ENCODE peak calls at places on chromosomes 2 and 18, in nine cellular contexts. One of them, this sample, is unnamed.

GRCh38 chr2:28951910-28952805 is 28.9 kb upstream of the TOGARAM2 start:
- DNase-seq in aorta: no peak
- DNase-seq in Daoy: no peak
- DNase-seq in AG08396: no peak
- DNase-seq in T1000: no peak
- DNase-seq in stimulated activated CD4-positive, alpha-beta T cell treated with anti-CD3 and anti-CD28 coated beads, Interleukin-12 subunit alpha, Interleukin-12 subunit beta, amount 100 ng/mL, for 4 hours: no peak
- DNase-seq in MM.1S: no peak
- DNase-seq in A549: peak
- DNase-seq in stimulated activated CD8-positive, alpha-beta memory T cell treated with anti-CD3 and anti-CD28 coated beads, Interleukin-4, amount 100 ng/mL, for 1 hour: no peak
- DNase-seq in this sample: no peak

GRCh38 chr2:187638840-187639239 is 84.6 kb upstream of the TFPI start:
- DNase-seq in aorta: no peak
- DNase-seq in Daoy: no peak
- DNase-seq in AG08396: no peak
- DNase-seq in T1000: no peak
- DNase-seq in stimulated activated CD4-positive, alpha-beta T cell treated with anti-CD3 and anti-CD28 coated beads, Interleukin-12 subunit alpha, Interleukin-12 subunit beta, amount 100 ng/mL, for 4 hours: no peak
- DNase-seq in MM.1S: peak
- DNase-seq in A549: no peak
- DNase-seq in stimulated activated CD8-positive, alpha-beta memory T cell treated with anti-CD3 and anti-CD28 coated beads, Interleukin-4, amount 100 ng/mL, for 1 hour: no peak
- DNase-seq in this sample: no peak

GRCh38 chr18:75390854-75391253 is 36.6 kb downstream of the SMIM21 start:
- DNase-seq in aorta: no peak
- DNase-seq in Daoy: no peak
- DNase-seq in AG08396: no peak
- DNase-seq in T1000: no peak
- DNase-seq in stimulated activated CD4-positive, alpha-beta T cell treated with anti-CD3 and anti-CD28 coated beads, Interleukin-12 subunit alpha, Interleukin-12 subunit beta, amount 100 ng/mL, for 4 hours: no peak
- DNase-seq in MM.1S: no peak
- DNase-seq in A549: no peak
- DNase-seq in stimulated activated CD8-positive, alpha-beta memory T cell treated with anti-CD3 and anti-CD28 coated beads, Interleukin-4, amount 100 ng/mL, for 1 hour: no peak
- DNase-seq in this sample: no peak

GRCh38 chr18:74951165-74951760 is 257.7 kb downstream of the PTGR3 start:
- DNase-seq in aorta: peak
- DNase-seq in Daoy: peak
- DNase-seq in AG08396: peak
- DNase-seq in T1000: peak
- DNase-seq in stimulated activated CD4-positive, alpha-beta T cell treated with anti-CD3 and anti-CD28 coated beads, Interleukin-12 subunit alpha, Interleukin-12 subunit beta, amount 100 ng/mL, for 4 hours: no peak
- DNase-seq in MM.1S: peak
- DNase-seq in A549: peak
- DNase-seq in stimulated activated CD8-positive, alpha-beta memory T cell treated with anti-CD3 and anti-CD28 coated beads, Interleukin-4, amount 100 ng/mL, for 1 hour: no peak
- DNase-seq in this sample: no peak

GRCh38 chr18:74064510-74064909 is 83.1 kb downstream of the FBXO15 start:
- DNase-seq in aorta: no peak
- DNase-seq in Daoy: peak
- DNase-seq in AG08396: no peak
- DNase-seq in T1000: no peak
- DNase-seq in stimulated activated CD4-positive, alpha-beta T cell treated with anti-CD3 and anti-CD28 coated beads, Interleukin-12 subunit alpha, Interleukin-12 subunit beta, amount 100 ng/mL, for 4 hours: peak
- DNase-seq in MM.1S: no peak
- DNase-seq in A549: no peak
- DNase-seq in stimulated activated CD8-positive, alpha-beta memory T cell treated with anti-CD3 and anti-CD28 coated beads, Interleukin-4, amount 100 ng/mL, for 1 hour: no peak
- DNase-seq in this sample: peak

GRCh38 chr2:226169751-226170581 is 629.7 kb downstream of the IRS1 start:
- DNase-seq in aorta: no peak
- DNase-seq in Daoy: no peak
- DNase-seq in AG08396: no peak
- DNase-seq in T1000: no peak
- DNase-seq in stimulated activated CD4-positive, alpha-beta T cell treated with anti-CD3 and anti-CD28 coated beads, Interleukin-12 subunit alpha, Interleukin-12 subunit beta, amount 100 ng/mL, for 4 hours: no peak
- DNase-seq in MM.1S: no peak
- DNase-seq in A549: no peak
- DNase-seq in stimulated activated CD8-positive, alpha-beta memory T cell treated with anti-CD3 and anti-CD28 coated beads, Interleukin-4, amount 100 ng/mL, for 1 hour: no peak
- DNase-seq in this sample: no peak

GRCh38 chr2:10541081-10541480 is 93.0 kb upstream of the ODC1 start:
- DNase-seq in aorta: no peak
- DNase-seq in Daoy: no peak
- DNase-seq in AG08396: no peak
- DNase-seq in T1000: no peak
- DNase-seq in stimulated activated CD4-positive, alpha-beta T cell treated with anti-CD3 and anti-CD28 coated beads, Interleukin-12 subunit alpha, Interleukin-12 subunit beta, amount 100 ng/mL, for 4 hours: no peak
- DNase-seq in MM.1S: no peak
- DNase-seq in A549: no peak
- DNase-seq in stimulated activated CD8-positive, alpha-beta memory T cell treated with anti-CD3 and anti-CD28 coated beads, Interleukin-4, amount 100 ng/mL, for 1 hour: no peak
- DNase-seq in this sample: no peak

GRCh38 chr2:178756843-178757242 is 50.4 kb downstream of the TTN start:
- DNase-seq in aorta: no peak
- DNase-seq in Daoy: peak
- DNase-seq in AG08396: peak
- DNase-seq in T1000: peak
- DNase-seq in stimulated activated CD4-positive, alpha-beta T cell treated with anti-CD3 and anti-CD28 coated beads, Interleukin-12 subunit alpha, Interleukin-12 subunit beta, amount 100 ng/mL, for 4 hours: no peak
- DNase-seq in MM.1S: no peak
- DNase-seq in A549: no peak
- DNase-seq in stimulated activated CD8-positive, alpha-beta memory T cell treated with anti-CD3 and anti-CD28 coated beads, Interleukin-4, amount 100 ng/mL, for 1 hour: no peak
- DNase-seq in this sample: no peak

GRCh38 chr2:47250576-47251403 is 95.7 kb upstream of the STPG4 start:
- DNase-seq in aorta: no peak
- DNase-seq in Daoy: peak
- DNase-seq in AG08396: no peak
- DNase-seq in T1000: no peak
- DNase-seq in stimulated activated CD4-positive, alpha-beta T cell treated with anti-CD3 and anti-CD28 coated beads, Interleukin-12 subunit alpha, Interleukin-12 subunit beta, amount 100 ng/mL, for 4 hours: no peak
- DNase-seq in MM.1S: no peak
- DNase-seq in A549: no peak
- DNase-seq in stimulated activated CD8-positive, alpha-beta memory T cell treated with anti-CD3 and anti-CD28 coated beads, Interleukin-4, amount 100 ng/mL, for 1 hour: no peak
- DNase-seq in this sample: no peak

GRCh38 chr2:165361511-165361910 is 108.0 kb upstream of the CSRNP3 start:
- DNase-seq in aorta: no peak
- DNase-seq in Daoy: no peak
- DNase-seq in AG08396: no peak
- DNase-seq in T1000: no peak
- DNase-seq in stimulated activated CD4-positive, alpha-beta T cell treated with anti-CD3 and anti-CD28 coated beads, Interleukin-12 subunit alpha, Interleukin-12 subunit beta, amount 100 ng/mL, for 4 hours: no peak
- DNase-seq in MM.1S: no peak
- DNase-seq in A549: no peak
- DNase-seq in stimulated activated CD8-positive, alpha-beta memory T cell treated with anti-CD3 and anti-CD28 coated beads, Interleukin-4, amount 100 ng/mL, for 1 hour: no peak
- DNase-seq in this sample: no peak

GRCh38 chr2:13481201-13481600 is 764.5 kb downstream of the TRIB2 start:
- DNase-seq in aorta: no peak
- DNase-seq in Daoy: no peak
- DNase-seq in AG08396: no peak
- DNase-seq in T1000: no peak
- DNase-seq in stimulated activated CD4-positive, alpha-beta T cell treated with anti-CD3 and anti-CD28 coated beads, Interleukin-12 subunit alpha, Interleukin-12 subunit beta, amount 100 ng/mL, for 4 hours: no peak
- DNase-seq in MM.1S: no peak
- DNase-seq in A549: peak
- DNase-seq in stimulated activated CD8-positive, alpha-beta memory T cell treated with anti-CD3 and anti-CD28 coated beads, Interleukin-4, amount 100 ng/mL, for 1 hour: no peak
- DNase-seq in this sample: peak

GRCh38 chr2:36427790-36428243 is 72.2 kb downstream of the CRIM1 start:
- DNase-seq in aorta: no peak
- DNase-seq in Daoy: no peak
- DNase-seq in AG08396: peak
- DNase-seq in T1000: no peak
- DNase-seq in stimulated activated CD4-positive, alpha-beta T cell treated with anti-CD3 and anti-CD28 coated beads, Interleukin-12 subunit alpha, Interleukin-12 subunit beta, amount 100 ng/mL, for 4 hours: no peak
- DNase-seq in MM.1S: no peak
- DNase-seq in A549: peak
- DNase-seq in stimulated activated CD8-positive, alpha-beta memory T cell treated with anti-CD3 and anti-CD28 coated beads, Interleukin-4, amount 100 ng/mL, for 1 hour: no peak
- DNase-seq in this sample: no peak

GRCh38 chr2:236731767-236732580 is 162.3 kb downstream of the ACKR3 start:
- DNase-seq in aorta: peak
- DNase-seq in Daoy: peak
- DNase-seq in AG08396: peak
- DNase-seq in T1000: peak
- DNase-seq in stimulated activated CD4-positive, alpha-beta T cell treated with anti-CD3 and anti-CD28 coated beads, Interleukin-12 subunit alpha, Interleukin-12 subunit beta, amount 100 ng/mL, for 4 hours: no peak
- DNase-seq in MM.1S: no peak
- DNase-seq in A549: peak
- DNase-seq in stimulated activated CD8-positive, alpha-beta memory T cell treated with anti-CD3 and anti-CD28 coated beads, Interleukin-4, amount 100 ng/mL, for 1 hour: no peak
- DNase-seq in this sample: no peak

GRCh38 chr18:47953471-47953931 is 23.0 kb upstream of the SMAD2 start:
- DNase-seq in aorta: peak
- DNase-seq in Daoy: peak
- DNase-seq in AG08396: no peak
- DNase-seq in T1000: no peak
- DNase-seq in stimulated activated CD4-positive, alpha-beta T cell treated with anti-CD3 and anti-CD28 coated beads, Interleukin-12 subunit alpha, Interleukin-12 subunit beta, amount 100 ng/mL, for 4 hours: no peak
- DNase-seq in MM.1S: peak
- DNase-seq in A549: no peak
- DNase-seq in stimulated activated CD8-positive, alpha-beta memory T cell treated with anti-CD3 and anti-CD28 coated beads, Interleukin-4, amount 100 ng/mL, for 1 hour: no peak
- DNase-seq in this sample: peak

GRCh38 chr2:180291060-180291459 is 284.0 kb upstream of the CWC22 start:
- DNase-seq in aorta: no peak
- DNase-seq in Daoy: peak
- DNase-seq in AG08396: no peak
- DNase-seq in T1000: no peak
- DNase-seq in stimulated activated CD4-positive, alpha-beta T cell treated with anti-CD3 and anti-CD28 coated beads, Interleukin-12 subunit alpha, Interleukin-12 subunit beta, amount 100 ng/mL, for 4 hours: no peak
- DNase-seq in MM.1S: no peak
- DNase-seq in A549: peak
- DNase-seq in stimulated activated CD8-positive, alpha-beta memory T cell treated with anti-CD3 and anti-CD28 coated beads, Interleukin-4, amount 100 ng/mL, for 1 hour: no peak
- DNase-seq in this sample: no peak

GRCh38 chr2:96470089-96470488 is 35.1 kb downstream of the NEURL3 start:
- DNase-seq in aorta: no peak
- DNase-seq in Daoy: no peak
- DNase-seq in AG08396: no peak
- DNase-seq in T1000: no peak
- DNase-seq in stimulated activated CD4-positive, alpha-beta T cell treated with anti-CD3 and anti-CD28 coated beads, Interleukin-12 subunit alpha, Interleukin-12 subunit beta, amount 100 ng/mL, for 4 hours: no peak
- DNase-seq in MM.1S: no peak
- DNase-seq in A549: no peak
- DNase-seq in stimulated activated CD8-positive, alpha-beta memory T cell treated with anti-CD3 and anti-CD28 coated beads, Interleukin-4, amount 100 ng/mL, for 1 hour: no peak
- DNase-seq in this sample: no peak

GRCh38 chr2:55490554-55490953 is 29.0 kb upstream of the CFAP36 start:
- DNase-seq in aorta: peak
- DNase-seq in Daoy: peak
- DNase-seq in AG08396: peak
- DNase-seq in T1000: no peak
- DNase-seq in stimulated activated CD4-positive, alpha-beta T cell treated with anti-CD3 and anti-CD28 coated beads, Interleukin-12 subunit alpha, Interleukin-12 subunit beta, amount 100 ng/mL, for 4 hours: no peak
- DNase-seq in MM.1S: no peak
- DNase-seq in A549: peak
- DNase-seq in stimulated activated CD8-positive, alpha-beta memory T cell treated with anti-CD3 and anti-CD28 coated beads, Interleukin-4, amount 100 ng/mL, for 1 hour: no peak
- DNase-seq in this sample: peak

GRCh38 chr2:109032229-109032800 is 43.3 kb upstream of the EDAR start:
- DNase-seq in aorta: no peak
- DNase-seq in Daoy: no peak
- DNase-seq in AG08396: no peak
- DNase-seq in T1000: no peak
- DNase-seq in stimulated activated CD4-positive, alpha-beta T cell treated with anti-CD3 and anti-CD28 coated beads, Interleukin-12 subunit alpha, Interleukin-12 subunit beta, amount 100 ng/mL, for 4 hours: no peak
- DNase-seq in MM.1S: no peak
- DNase-seq in A549: no peak
- DNase-seq in stimulated activated CD8-positive, alpha-beta memory T cell treated with anti-CD3 and anti-CD28 coated beads, Interleukin-4, amount 100 ng/mL, for 1 hour: no peak
- DNase-seq in this sample: no peak

GRCh38 chr18:1392865-1393734 is 488.4 kb downstream of the ADCYAP1 start:
- DNase-seq in aorta: no peak
- DNase-seq in Daoy: no peak
- DNase-seq in AG08396: no peak
- DNase-seq in T1000: no peak
- DNase-seq in stimulated activated CD4-positive, alpha-beta T cell treated with anti-CD3 and anti-CD28 coated beads, Interleukin-12 subunit alpha, Interleukin-12 subunit beta, amount 100 ng/mL, for 4 hours: no peak
- DNase-seq in MM.1S: no peak
- DNase-seq in A549: no peak
- DNase-seq in stimulated activated CD8-positive, alpha-beta memory T cell treated with anti-CD3 and anti-CD28 coated beads, Interleukin-4, amount 100 ng/mL, for 1 hour: no peak
- DNase-seq in this sample: no peak

GRCh38 chr2:29066271-29066860 is 8.0 kb downstream of the PCARE start:
- DNase-seq in aorta: no peak
- DNase-seq in Daoy: no peak
- DNase-seq in AG08396: peak
- DNase-seq in T1000: no peak
- DNase-seq in stimulated activated CD4-positive, alpha-beta T cell treated with anti-CD3 and anti-CD28 coated beads, Interleukin-12 subunit alpha, Interleukin-12 subunit beta, amount 100 ng/mL, for 4 hours: no peak
- DNase-seq in MM.1S: no peak
- DNase-seq in A549: no peak
- DNase-seq in stimulated activated CD8-positive, alpha-beta memory T cell treated with anti-CD3 and anti-CD28 coated beads, Interleukin-4, amount 100 ng/mL, for 1 hour: no peak
- DNase-seq in this sample: no peak

GRCh38 chr2:9060819-9061218 is 57.3 kb upstream of the MBOAT2 start:
- DNase-seq in aorta: no peak
- DNase-seq in Daoy: no peak
- DNase-seq in AG08396: no peak
- DNase-seq in T1000: no peak
- DNase-seq in stimulated activated CD4-positive, alpha-beta T cell treated with anti-CD3 and anti-CD28 coated beads, Interleukin-12 subunit alpha, Interleukin-12 subunit beta, amount 100 ng/mL, for 4 hours: no peak
- DNase-seq in MM.1S: no peak
- DNase-seq in A549: no peak
- DNase-seq in stimulated activated CD8-positive, alpha-beta memory T cell treated with anti-CD3 and anti-CD28 coated beads, Interleukin-4, amount 100 ng/mL, for 1 hour: no peak
- DNase-seq in this sample: no peak

GRCh38 chr18:24270358-24270936 is 127.2 kb downstream of the OSBPL1A start:
- DNase-seq in aorta: no peak
- DNase-seq in Daoy: no peak
- DNase-seq in AG08396: no peak
- DNase-seq in T1000: no peak
- DNase-seq in stimulated activated CD4-positive, alpha-beta T cell treated with anti-CD3 and anti-CD28 coated beads, Interleukin-12 subunit alpha, Interleukin-12 subunit beta, amount 100 ng/mL, for 4 hours: no peak
- DNase-seq in MM.1S: no peak
- DNase-seq in A549: no peak
- DNase-seq in stimulated activated CD8-positive, alpha-beta memory T cell treated with anti-CD3 and anti-CD28 coated beads, Interleukin-4, amount 100 ng/mL, for 1 hour: no peak
- DNase-seq in this sample: no peak

GRCh38 chr2:12261993-12262680 is 454.6 kb upstream of the TRIB2 start:
- DNase-seq in aorta: no peak
- DNase-seq in Daoy: no peak
- DNase-seq in AG08396: no peak
- DNase-seq in T1000: no peak
- DNase-seq in stimulated activated CD4-positive, alpha-beta T cell treated with anti-CD3 and anti-CD28 coated beads, Interleukin-12 subunit alpha, Interleukin-12 subunit beta, amount 100 ng/mL, for 4 hours: no peak
- DNase-seq in MM.1S: no peak
- DNase-seq in A549: no peak
- DNase-seq in stimulated activated CD8-positive, alpha-beta memory T cell treated with anti-CD3 and anti-CD28 coated beads, Interleukin-4, amount 100 ng/mL, for 1 hour: no peak
- DNase-seq in this sample: peak

GRCh38 chr2:118846667-118847446 is 591 bp downstream of the EN1 start:
- DNase-seq in aorta: no peak
- DNase-seq in Daoy: peak
- DNase-seq in AG08396: no peak
- DNase-seq in T1000: no peak
- DNase-seq in stimulated activated CD4-positive, alpha-beta T cell treated with anti-CD3 and anti-CD28 coated beads, Interleukin-12 subunit alpha, Interleukin-12 subunit beta, amount 100 ng/mL, for 4 hours: no peak
- DNase-seq in MM.1S: no peak
- DNase-seq in A549: peak
- DNase-seq in stimulated activated CD8-positive, alpha-beta memory T cell treated with anti-CD3 and anti-CD28 coated beads, Interleukin-4, amount 100 ng/mL, for 1 hour: no peak
- DNase-seq in this sample: peak

GRCh38 chr2:60465736-60466135 is 87.7 kb downstream of the BCL11A start:
- DNase-seq in aorta: no peak
- DNase-seq in Daoy: no peak
- DNase-seq in AG08396: no peak
- DNase-seq in T1000: no peak
- DNase-seq in stimulated activated CD4-positive, alpha-beta T cell treated with anti-CD3 and anti-CD28 coated beads, Interleukin-12 subunit alpha, Interleukin-12 subunit beta, amount 100 ng/mL, for 4 hours: no peak
- DNase-seq in MM.1S: no peak
- DNase-seq in A549: no peak
- DNase-seq in stimulated activated CD8-positive, alpha-beta memory T cell treated with anti-CD3 and anti-CD28 coated beads, Interleukin-4, amount 100 ng/mL, for 1 hour: no peak
- DNase-seq in this sample: no peak

GRCh38 chr2:97712693-97713295 is 582 bp upstream of the ZAP70 start:
- DNase-seq in aorta: no peak
- DNase-seq in Daoy: no peak
- DNase-seq in AG08396: no peak
- DNase-seq in T1000: no peak
- DNase-seq in stimulated activated CD4-positive, alpha-beta T cell treated with anti-CD3 and anti-CD28 coated beads, Interleukin-12 subunit alpha, Interleukin-12 subunit beta, amount 100 ng/mL, for 4 hours: peak
- DNase-seq in MM.1S: no peak
- DNase-seq in A549: no peak
- DNase-seq in stimulated activated CD8-positive, alpha-beta memory T cell treated with anti-CD3 and anti-CD28 coated beads, Interleukin-4, amount 100 ng/mL, for 1 hour: no peak
- DNase-seq in this sample: no peak

GRCh38 chr2:233470007-233470687 is 96.4 kb downstream of the USP40 start:
- DNase-seq in aorta: peak
- DNase-seq in Daoy: no peak
- DNase-seq in AG08396: no peak
- DNase-seq in T1000: no peak
- DNase-seq in stimulated activated CD4-positive, alpha-beta T cell treated with anti-CD3 and anti-CD28 coated beads, Interleukin-12 subunit alpha, Interleukin-12 subunit beta, amount 100 ng/mL, for 4 hours: no peak
- DNase-seq in MM.1S: no peak
- DNase-seq in A549: no peak
- DNase-seq in stimulated activated CD8-positive, alpha-beta memory T cell treated with anti-CD3 and anti-CD28 coated beads, Interleukin-4, amount 100 ng/mL, for 1 hour: no peak
- DNase-seq in this sample: no peak

GRCh38 chr2:239204143-239204875 is 196.5 kb downstream of the HDAC4 start:
- DNase-seq in aorta: no peak
- DNase-seq in Daoy: no peak
- DNase-seq in AG08396: no peak
- DNase-seq in T1000: no peak
- DNase-seq in stimulated activated CD4-positive, alpha-beta T cell treated with anti-CD3 and anti-CD28 coated beads, Interleukin-12 subunit alpha, Interleukin-12 subunit beta, amount 100 ng/mL, for 4 hours: no peak
- DNase-seq in MM.1S: no peak
- DNase-seq in A549: no peak
- DNase-seq in stimulated activated CD8-positive, alpha-beta memory T cell treated with anti-CD3 and anti-CD28 coated beads, Interleukin-4, amount 100 ng/mL, for 1 hour: no peak
- DNase-seq in this sample: no peak

GRCh38 chr2:169095631-169096105 is 26.3 kb downstream of the DHRS9 start:
- DNase-seq in aorta: no peak
- DNase-seq in Daoy: peak
- DNase-seq in AG08396: peak
- DNase-seq in T1000: peak
- DNase-seq in stimulated activated CD4-positive, alpha-beta T cell treated with anti-CD3 and anti-CD28 coated beads, Interleukin-12 subunit alpha, Interleukin-12 subunit beta, amount 100 ng/mL, for 4 hours: no peak
- DNase-seq in MM.1S: peak
- DNase-seq in A549: peak
- DNase-seq in stimulated activated CD8-positive, alpha-beta memory T cell treated with anti-CD3 and anti-CD28 coated beads, Interleukin-4, amount 100 ng/mL, for 1 hour: no peak
- DNase-seq in this sample: peak

GRCh38 chr2:201502713-201503112 is 51.2 kb downstream of the STRADB start:
- DNase-seq in aorta: no peak
- DNase-seq in Daoy: no peak
- DNase-seq in AG08396: no peak
- DNase-seq in T1000: no peak
- DNase-seq in stimulated activated CD4-positive, alpha-beta T cell treated with anti-CD3 and anti-CD28 coated beads, Interleukin-12 subunit alpha, Interleukin-12 subunit beta, amount 100 ng/mL, for 4 hours: no peak
- DNase-seq in MM.1S: no peak
- DNase-seq in A549: no peak
- DNase-seq in stimulated activated CD8-positive, alpha-beta memory T cell treated with anti-CD3 and anti-CD28 coated beads, Interleukin-4, amount 100 ng/mL, for 1 hour: no peak
- DNase-seq in this sample: no peak

GRCh38 chr2:158772306-158773078 is 22.6 kb upstream of the DAPL1 start:
- DNase-seq in aorta: no peak
- DNase-seq in Daoy: no peak
- DNase-seq in AG08396: no peak
- DNase-seq in T1000: no peak
- DNase-seq in stimulated activated CD4-positive, alpha-beta T cell treated with anti-CD3 and anti-CD28 coated beads, Interleukin-12 subunit alpha, Interleukin-12 subunit beta, amount 100 ng/mL, for 4 hours: no peak
- DNase-seq in MM.1S: no peak
- DNase-seq in A549: no peak
- DNase-seq in stimulated activated CD8-positive, alpha-beta memory T cell treated with anti-CD3 and anti-CD28 coated beads, Interleukin-4, amount 100 ng/mL, for 1 hour: no peak
- DNase-seq in this sample: no peak

This sample was measured in A673.